ENCODE peak calls at places on chromosomes 16 and 17, in eight cellular contexts. U is cardiac muscle cell; B is NCI-H748 treated with DMSO at 0.1 percent for 48 hours; C is ovary; I is myocyte; X is activated naive CD4-positive, alpha-beta T cell; A is Daoy; W is pancreas. Q is an unnamed sample.

GRCh38 chr17:72255481-72255880 is 134.7 kb downstream of the SOX9 start:
- DNase-seq in U (no peak), B (peak; percentile 28), C (no peak), I (no peak), X (no peak), A (no peak), W (no peak), Q (peak; percentile 65)

GRCh38 chr17:76529643-76530488 is 7.6 kb downstream of the CYGB start:
- DNase-seq in U (peak; percentile 96), B (no peak), C (peak; percentile 95), I (peak; percentile 81), X (no peak), A (peak; percentile 54), W (peak; percentile 35), Q (no peak)

GRCh38 chr16:73082608-73083007 is 34.7 kb upstream of the ZFHX3 start:
- DNase-seq in U (peak; percentile 91), B (no peak), C (no peak), I (peak; percentile 54), X (no peak), A (peak; percentile 72), W (no peak), Q (no peak)

GRCh38 chr16:31333686-31334649 is 21.0 kb upstream of the ITGAX start:
- DNase-seq in U (peak; percentile 26), B (no peak), C (no peak), I (no peak), X (no peak), A (peak; percentile 35), W (no peak), Q (no peak)

GRCh38 chr17:13931111-13931526 is 138.2 kb upstream of the COX10 start:
- DNase-seq in U (peak; percentile 70), B (no peak), C (no peak), I (peak; percentile 97), X (no peak), A (peak; percentile 30), W (no peak), Q (no peak)

GRCh38 chr17:66893382-66893781 is 58.5 kb downstream of the CACNG5 start:
- DNase-seq in U (no peak), B (no peak), C (no peak), I (peak; percentile 84), X (no peak), A (no peak), W (no peak), Q (no peak)

GRCh38 chr17:41338961-41339485 is 11.6 kb downstream of the KRT33A start:
- DNase-seq in U (no peak), B (no peak), C (no peak), I (no peak), X (no peak), A (no peak), W (no peak), Q (no peak)

GRCh38 chr16:21069986-21070385 is 80.7 kb downstream of the DNAH3 start:
- DNase-seq in U (no peak), B (no peak), C (no peak), I (no peak), X (no peak), A (no peak), W (no peak), Q (no peak)

GRCh38 chr17:39194089-39194984 is 3.1 kb downstream of the CACNB1 start:
- DNase-seq in U (peak; percentile 62), B (no peak), C (no peak), I (peak; percentile 75), X (no peak), A (no peak), W (no peak), Q (no peak)

GRCh38 chr16:28311913-28312312 is 19.6 kb downstream of the SBK1 start:
- DNase-seq in U (no peak), B (no peak), C (no peak), I (no peak), X (no peak), A (no peak), W (no peak), Q (no peak)

GRCh38 chr17:76354747-76355310 is 1.1 kb upstream of the PRPSAP1 start:
- DNase-seq in U (no peak), B (no peak), C (no peak), I (no peak), X (no peak), A (no peak), W (no peak), Q (no peak)

GRCh38 chr17:32755045-32755805 is 121.7 kb downstream of the MYO1D start:
- DNase-seq in U (peak; percentile 83), B (peak; percentile 80), C (no peak), I (peak; percentile 72), X (no peak), A (peak; percentile 25), W (no peak), Q (peak; percentile 18)

GRCh38 chr16:53457670-53458069 is 23.4 kb downstream of the RBL2 start:
- DNase-seq in U (no peak), B (no peak), C (no peak), I (peak; percentile 13), X (peak; percentile 43), A (no peak), W (no peak), Q (no peak)

GRCh38 chr16:2473999-2474876 is 689 bp upstream of the TBC1D24 start:
- DNase-seq in U (peak; percentile 39), B (no peak), C (peak; percentile 42), I (peak; percentile 44), X (peak; percentile 53), A (no peak), W (no peak), Q (peak; percentile 27)